ENCODE peak calls at places on chromosome 4, in six cellular contexts. N is posterior vena cava, U is glutamatergic neuron, R is AG20443, D is hepatocyte, X is NCI-H2171. H is an unnamed sample.

GRCh38 chr4:110371016-110371795 is 104.7 kb upstream of the ENPEP start:
- DNase-seq in D (no peak), U (no peak), X (no peak), R (no peak), N (no peak), H (no peak)

GRCh38 chr4:55378617-55379467 is 16.9 kb upstream of the TMEM165 start:
- DNase-seq in N (no peak), R (no peak), D (no peak), X (no peak), U (no peak), H (no peak)

GRCh38 chr4:2793578-2793919 is 664 bp downstream of the SH3BP2 start:
- DNase-seq in U (peak; percentile 15), D (peak; percentile 63), X (no peak), R (peak; percentile 60), N (peak; percentile 89), H (peak; percentile 57)

GRCh38 chr4:67396008-67396407 is 149.3 kb downstream of the CENPC start:
- DNase-seq in U (no peak), N (no peak), R (no peak), X (no peak), D (no peak), H (no peak)

GRCh38 chr4:3401436-3402171 is 40.2 kb upstream of the HGFAC start:
- DNase-seq in U (no peak), R (no peak), X (no peak), N (no peak), D (no peak), H (no peak)

GRCh38 chr4:5882947-5883346 is 9.9 kb downstream of the CRMP1 start:
- DNase-seq in N (no peak), D (no peak), R (no peak), X (no peak), U (no peak), H (peak; percentile 53)

GRCh38 chr4:80265571-80266266 is 745 bp upstream of the FGF5 start:
- DNase-seq in D (peak; percentile 52), N (peak; percentile 60), R (peak; percentile 64), U (no peak), X (no peak), H (peak; percentile 66)

GRCh38 chr4:33060873-33061542 is 2340.8 kb downstream of the PCDH7 start:
- DNase-seq in D (peak; percentile 77), X (no peak), U (peak; percentile 76), N (peak; percentile 68), R (peak; percentile 52), H (peak; percentile 85)

GRCh38 chr4:76210502-76210901 is 3.1 kb downstream of the SCARB2 start:
- DNase-seq in U (no peak), X (no peak), N (no peak), R (no peak), D (no peak), H (no peak)

GRCh38 chr4:145709843-145710242 is 29.9 kb downstream of the C4orf51 start:
- DNase-seq in X (no peak), D (no peak), N (no peak), U (no peak), R (peak; percentile 87), H (peak; percentile 6)

GRCh38 chr4:8723222-8723980 is 130.8 kb downstream of the CPZ start:
- DNase-seq in U (peak; percentile 9), N (peak; percentile 67), X (no peak), R (no peak), D (no peak), H (no peak)

GRCh38 chr4:55366621-55367020 is 20.6 kb downstream of the SRD5A3 start:
- DNase-seq in X (no peak), U (no peak), D (no peak), R (no peak), N (no peak), H (no peak)

GRCh38 chr4:85787133-85787532 is 312.2 kb downstream of the ARHGAP24 start:
- DNase-seq in D (peak; percentile 19), N (no peak), X (no peak), U (no peak), R (peak; percentile 50), H (peak; percentile 57)

GRCh38 chr4:64538219-64538618 is 129.0 kb upstream of the TECRL start:
- DNase-seq in N (no peak), D (no peak), R (no peak), U (peak; percentile 31), X (no peak), H (no peak)

GRCh38 chr4:74456849-74457395 is 12.0 kb downstream of the AREG start:
- DNase-seq in X (no peak), U (no peak), D (no peak), R (no peak), N (no peak), H (no peak)

GRCh38 chr4:106614446-106614845 is 245.9 kb upstream of the GIMD1 start:
- DNase-seq in X (no peak), R (no peak), U (no peak), D (no peak), N (no peak), H (no peak)

GRCh38 chr4:138223191-138223910 is 18.8 kb downstream of the SLC7A11 start:
- DNase-seq in R (no peak), D (no peak), X (no peak), N (no peak), U (no peak), H (no peak)

GRCh38 chr4:145530662-145531061 is 49.0 kb downstream of the SMAD1 start:
- DNase-seq in X (no peak), U (no peak), R (no peak), D (no peak), N (no peak), H (no peak)

GRCh38 chr4:83860200-83860599 is 324.3 kb downstream of the GPAT3 start:
- DNase-seq in D (no peak), X (no peak), R (no peak), U (no peak), N (no peak), H (no peak)

GRCh38 chr4:170672571-170672970 is 582.8 kb upstream of the AADAT start:
- DNase-seq in N (no peak), X (no peak), D (no peak), R (no peak), U (no peak), H (peak; percentile 12)

GRCh38 chr4:620201-620600 is 5.2 kb upstream of the PDE6B start:
- DNase-seq in R (no peak), D (no peak), N (peak; percentile 70), X (no peak), U (no peak), H (no peak)

GRCh38 chr4:3792813-3793212 is 26.6 kb downstream of the ADRA2C start:
- DNase-seq in D (no peak), X (no peak), U (peak; percentile 77), R (no peak), N (no peak), H (peak; percentile 15)

GRCh38 chr4:96352051-96352517 is 512.2 kb downstream of the PDHA2 start:
- DNase-seq in N (no peak), R (no peak), U (peak; percentile 31), D (peak; percentile 13), X (no peak), H (peak; percentile 57)

GRCh38 chr4:144171697-144172096 is 31.2 kb upstream of the GYPA start:
- DNase-seq in N (no peak), R (no peak), X (no peak), U (no peak), D (no peak), H (no peak)

GRCh38 chr4:178941975-178942374 is 1499.7 kb upstream of the AGA start:
- DNase-seq in R (no peak), D (no peak), U (no peak), N (no peak), X (no peak), H (no peak)

GRCh38 chr4:48033825-48034413 is 17.3 kb downstream of the NIPAL1 start:
- DNase-seq in X (no peak), D (peak; percentile 31), R (no peak), U (no peak), N (no peak), H (peak; percentile 74)

GRCh38 chr4:26130173-26130572 is 190.6 kb upstream of the RBPJ start:
- DNase-seq in D (no peak), N (no peak), U (no peak), R (no peak), X (no peak), H (no peak)

GRCh38 chr4:183503497-183504063 is 1.3 kb upstream of the ING2 start:
- DNase-seq in N (no peak), R (no peak), U (no peak), D (no peak), X (no peak), H (peak; percentile 66)

GRCh38 chr4:89639395-89639794 is 197.6 kb downstream of the SNCA start:
- DNase-seq in X (no peak), U (no peak), R (no peak), D (no peak), N (no peak), H (no peak)

GRCh38 chr4:20623936-20624335 is 76.3 kb upstream of the PACRGL start:
- DNase-seq in U (no peak), R (no peak), N (no peak), X (no peak), D (no peak), H (no peak)

GRCh38 chr4:7247946-7248345 is 55.6 kb downstream of the SORCS2 start:
- DNase-seq in D (no peak), N (no peak), U (no peak), X (no peak), R (no peak), H (no peak)

H was measured in DMS53.